ENCODE peak calls at places on chromosomes 12 and 14, in seven cellular contexts. D, G, P, Y, Q, V and O are unnamed samples.

GRCh38 chr14:43983721-43984120 is 523.4 kb downstream of the FSCB start:
- DNase-seq in D (no peak), G (no peak), P (no peak), Y (no peak), Q (no peak), V (no peak), O (no peak)

GRCh38 chr12:11829764-11830194 is 180.3 kb downstream of the ETV6 start:
- DNase-seq in D (no peak), G (no peak), P (no peak), Y (no peak), Q (no peak), V (no peak), O (no peak)

GRCh38 chr14:103727313-103728000 is 11.8 kb downstream of the ZFYVE21 start:
- DNase-seq in D (peak), G (no peak), P (no peak), Y (peak), Q (no peak), V (no peak), O (no peak)

GRCh38 chr14:104872469-104873341 is 7.6 kb downstream of the CEP170B start:
- DNase-seq in D (peak), G (no peak), P (no peak), Y (no peak), Q (no peak), V (no peak), O (no peak)

GRCh38 chr14:22886500-22887259 is 3.7 kb downstream of the REM2 start:
- DNase-seq in D (peak), G (peak), P (peak), Y (peak), Q (peak), V (no peak), O (peak)

GRCh38 chr12:1628671-1629337 is at the start of gene WNT5B:
- DNase-seq in D (no peak), G (no peak), P (no peak), Y (no peak), Q (no peak), V (no peak), O (no peak)

GRCh38 chr12:105378821-105379400 is 48.4 kb downstream of the C12orf75 start:
- DNase-seq in D (no peak), G (no peak), P (no peak), Y (no peak), Q (no peak), V (no peak), O (no peak)

GRCh38 chr14:76434220-76434619 is 58.3 kb downstream of the ESRRB start:
- DNase-seq in D (no peak), G (no peak), P (no peak), Y (no peak), Q (no peak), V (no peak), O (no peak)

GRCh38 chr12:52506858-52507715 is 13.1 kb downstream of the KRT5 start:
- DNase-seq in D (no peak), G (no peak), P (no peak), Y (no peak), Q (no peak), V (no peak), O (no peak)

GRCh38 chr12:68609955-68610434 is 704 bp upstream of the RAP1B start:
- DNase-seq in D (no peak), G (no peak), P (no peak), Y (no peak), Q (no peak), V (no peak), O (no peak)

GRCh38 chr12:46214668-46215429 is 54.0 kb downstream of the SLC38A1 start:
- DNase-seq in D (peak), G (no peak), P (no peak), Y (peak), Q (no peak), V (no peak), O (no peak)
- TF ChIP-seq POLR2A in D (no peak), G (no peak), P (no peak), Y (peak), Q (no peak), V (no peak), O (no peak)

GRCh38 chr14:58362798-58363412 is 32.8 kb upstream of the TOMM20L start:
- DNase-seq in D (no peak), G (no peak), P (no peak), Y (no peak), Q (peak), V (no peak), O (no peak)

GRCh38 chr14:58368951-58369350 is 26.8 kb upstream of the TOMM20L start:
- DNase-seq in D (no peak), G (no peak), P (no peak), Y (no peak), Q (no peak), V (no peak), O (no peak)

GRCh38 chr14:58367296-58367695 is 28.4 kb upstream of the TOMM20L start:
- DNase-seq in D (peak), G (no peak), P (no peak), Y (no peak), Q (no peak), V (no peak), O (no peak)
- TF ChIP-seq POLR2AphosphoS5 in D (no peak), G (no peak), P (no peak), Y (no peak), Q (no peak), V (no peak), O (no peak)

GRCh38 chr14:20989787-20990600 is at the start of gene METTL17:
- DNase-seq in D (peak), G (peak), P (peak), Y (peak), Q (peak), V (no peak), O (peak)
- TF ChIP-seq POLR2A in D (no peak), G (peak), P (peak), Y (peak), Q (peak), V (no peak), O (peak)

DNA sequence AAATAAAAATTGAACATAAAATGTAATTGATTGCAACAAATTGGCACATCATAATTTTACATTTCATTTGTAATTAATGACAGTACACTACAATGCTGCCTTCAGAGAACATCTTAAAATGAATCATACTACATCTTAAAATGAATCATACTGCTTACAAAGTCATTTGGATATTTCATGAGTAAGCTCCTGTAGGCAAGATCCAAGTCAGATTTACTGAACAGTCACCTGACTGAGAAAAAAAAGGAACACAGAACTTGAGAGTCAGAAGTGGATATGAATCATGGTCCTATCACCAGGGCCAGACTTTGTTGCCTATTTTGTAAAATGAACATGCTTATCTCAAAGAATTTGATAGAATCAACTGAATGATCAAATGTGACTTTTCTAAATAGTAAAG is 32.7 kb upstream of the FBLN5 start:
- DNase-seq in D (no peak), G (peak), P (no peak), Y (no peak), Q (peak), V (no peak), O (no peak)
- TF ChIP-seq POLR2AphosphoS5 in D (peak), G (no peak), P (no peak), Y (no peak), Q (no peak), V (no peak), O (no peak)

DNA sequence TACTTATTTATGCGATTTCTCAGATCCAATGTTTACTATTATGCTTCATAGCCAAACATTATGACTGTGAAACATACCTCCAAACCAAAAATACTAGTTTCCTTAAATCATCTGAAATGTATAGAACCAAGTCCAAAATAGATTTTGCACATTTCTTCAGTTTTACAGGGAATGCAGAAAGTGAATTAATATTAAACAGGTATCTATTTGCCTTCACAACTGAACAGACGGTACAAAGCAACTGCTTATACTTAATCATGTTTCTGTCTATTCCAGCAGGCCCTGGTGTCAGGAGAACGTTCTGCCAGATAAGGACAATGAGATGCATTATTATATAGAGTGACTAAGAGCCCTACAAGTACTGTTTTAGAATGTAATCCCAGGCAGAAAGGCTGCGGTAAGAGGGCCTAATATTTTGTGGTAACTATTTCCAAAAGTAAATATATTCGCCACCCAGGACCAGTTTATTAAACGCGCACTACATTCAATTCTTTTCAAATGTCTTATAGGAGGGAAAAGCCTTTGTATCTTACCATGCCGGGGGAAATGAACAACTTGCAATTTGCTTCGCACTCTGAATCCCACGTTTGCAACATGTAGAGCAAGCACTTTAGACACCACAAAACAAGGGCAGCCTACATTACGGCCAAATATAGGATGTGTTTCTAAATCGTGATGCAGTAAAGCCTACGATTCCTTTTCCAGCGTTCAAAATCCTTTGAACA is 1.5 kb downstream of the CORO1C start:
- DNase-seq in D (no peak), G (no peak), P (no peak), Y (no peak), Q (no peak), V (no peak), O (no peak)
- TF ChIP-seq POLR2A in D (no peak), G (no peak), P (no peak), Y (no peak), Q (no peak), V (no peak), O (no peak)